ENCODE peak calls at places on chromosomes 4 and X, in seven cellular contexts. P is SIG-M5; E is M059J; T is brain microvascular endothelial cell; Q is germinal center; M is posterior vena cava; A is stimulated activated CD8-positive, alpha-beta memory T cell treated with anti-CD3 and anti-CD28 coated beads, Interleukin-4, amount 100 ng/mL, for 1 hour. N is an unnamed sample.

GRCh38 chr4:61507091-61507490 is 307.0 kb downstream of the ADGRL3 start:
- DNase-seq in T (no peak), P (no peak), Q (no peak), A (no peak), E (no peak), M (no peak), N (no peak)

GRCh38 chrX:154542723-154543424 is 3.8 kb downstream of the G6PD start:
- DNase-seq in T (no peak), P (peak; percentile 61), E (no peak), A (no peak), M (no peak), Q (no peak), N (no peak)

GRCh38 chr4:155745984-155746383 is 12.8 kb upstream of the GUCY1B1 start:
- DNase-seq in T (peak; percentile 1), E (peak; percentile 29), M (no peak), A (no peak), Q (no peak), P (no peak), N (no peak)

GRCh38 chr4:87512400-87512799 is 16.8 kb downstream of the SPARCL1 start:
- DNase-seq in M (no peak), E (no peak), T (no peak), Q (no peak), A (no peak), P (no peak), N (no peak)

GRCh38 chrX:18674417-18674787 is 2.5 kb upstream of the RS1 start:
- DNase-seq in Q (peak; percentile 12), A (no peak), M (no peak), E (no peak), P (no peak), T (no peak), N (peak; percentile 9)

GRCh38 chr4:38856524-38857337 is at the start of gene TLR6:
- DNase-seq in P (no peak), A (no peak), M (no peak), T (peak; percentile 72), Q (peak; percentile 54), E (peak; percentile 79), N (peak; percentile 57)

GRCh38 chr4:40473578-40474388 is 138.7 kb downstream of the CHRNA9 start:
- DNase-seq in Q (no peak), E (no peak), M (no peak), T (no peak), P (no peak), A (no peak), N (no peak)

GRCh38 chr4:45453258-45453841 is 670.5 kb downstream of the GABRG1 start:
- DNase-seq in M (no peak), T (no peak), E (peak; percentile 1), Q (no peak), P (no peak), A (no peak), N (no peak)

GRCh38 chr4:170990989-170991589 is 822.1 kb upstream of the GALNTL6 start:
- DNase-seq in E (no peak), P (no peak), A (no peak), Q (no peak), T (peak; percentile 39), M (no peak), N (no peak)

GRCh38 chr4:174036111-174036510 is 247.4 kb downstream of the FBXO8 start:
- DNase-seq in E (peak; percentile 37), T (no peak), Q (no peak), P (no peak), M (no peak), A (no peak), N (no peak)

GRCh38 chr4:174058846-174059245 is 224.6 kb downstream of the FBXO8 start:
- DNase-seq in A (no peak), E (no peak), Q (no peak), M (no peak), P (no peak), T (no peak), N (no peak)

GRCh38 chr4:86221076-86221475 is 138.8 kb downstream of the MAPK10 start:
- DNase-seq in M (no peak), T (no peak), A (no peak), Q (no peak), E (peak; percentile 42), P (no peak), N (no peak)

GRCh38 chr4:53208749-53209148 is 157.1 kb downstream of the SCFD2 start:
- DNase-seq in Q (no peak), E (no peak), M (no peak), A (no peak), T (no peak), P (no peak), N (no peak)

N was measured in T-helper 9 cell.